ENCODE peak calls at places on chromosomes 12 and 14, in ten cellular contexts. Z is NAMALWA; P is GM23338; Q is HEK293T; T is neural progenitor cell; N is mesendoderm; O is activated gamma-delta T cell treated with Interleukin-2 at 50 U/mL for 16 hours; L is foreskin fibroblast; C is stimulated activated naive B cell treated with anti-CD40 and anti-IgM and Interleukin-4, amounts not matched to agents 10 μg/mL and 1 μg/mL and 100 μg/mL, for 72 hours; B is EL. S is an unnamed sample.

GRCh38 chr12:9868271-9868815 is 811 bp downstream of the CLEC2B start:
- DNase-seq in L (no peak), T (no peak), N (no peak), C (no peak), O (no peak), Q (no peak), P (no peak), B (no peak), Z (peak; percentile 69), S (no peak)

GRCh38 chr12:50276912-50277671 is 6.2 kb downstream of the LIMA1 start:
- DNase-seq in Q (no peak), C (no peak), L (no peak), P (peak; percentile 17), T (no peak), O (no peak), B (no peak), N (no peak), Z (no peak), S (no peak)

GRCh38 chr12:6850796-6851152 is 312 bp downstream of the CDCA3 start:
- DNase-seq in L (no peak), N (no peak), Z (no peak), C (no peak), O (no peak), B (no peak), T (no peak), P (peak; percentile 29), Q (no peak), S (no peak)

GRCh38 chr12:131912526-131913274 is 16.4 kb upstream of the PUS1 start:
- DNase-seq in T (no peak), P (no peak), B (peak; percentile 94), Z (no peak), L (peak; percentile 93), C (no peak), N (peak; percentile 18), Q (no peak), O (no peak), S (peak; percentile 54)

GRCh38 chr12:126247936-126248335 is 1182.7 kb downstream of the AACS start:
- DNase-seq in T (no peak), N (no peak), P (no peak), L (no peak), B (no peak), Z (no peak), C (no peak), Q (no peak), O (no peak), S (no peak)

GRCh38 chr14:91070572-91070971 is 10.1 kb upstream of the RPS6KA5 start:
- DNase-seq in L (no peak), Q (no peak), C (no peak), N (no peak), T (no peak), Z (no peak), O (no peak), P (no peak), B (no peak), S (no peak)

GRCh38 chr14:64861916-64862315 is 17.8 kb downstream of the SPTB start:
- DNase-seq in B (no peak), Z (no peak), O (no peak), C (no peak), Q (no peak), T (peak; percentile 84), N (peak; percentile 71), L (no peak), P (peak; percentile 37), S (no peak)

GRCh38 chr14:65866906-65867305 is 454.4 kb downstream of the FUT8 start:
- DNase-seq in O (no peak), P (no peak), T (no peak), C (no peak), N (no peak), L (peak; percentile 34), B (no peak), Q (no peak), Z (no peak), S (no peak)

GRCh38 chr12:57404966-57405640 is 25.7 kb downstream of the R3HDM2 start:
- DNase-seq in N (no peak), P (no peak), B (no peak), Z (no peak), C (no peak), O (no peak), L (no peak), T (no peak), Q (no peak), S (no peak)

GRCh38 chr14:36655963-36656768 is 5.5 kb upstream of the PAX9 start:
- DNase-seq in N (peak; percentile 87), P (peak; percentile 91), T (peak; percentile 90), L (peak; percentile 23), Z (no peak), B (no peak), C (no peak), Q (no peak), O (no peak), S (peak; percentile 44)

GRCh38 chr14:54435500-54435981 is 5.6 kb downstream of the CNIH1 start:
- DNase-seq in N (peak; percentile 73), O (no peak), C (no peak), B (peak; percentile 83), T (no peak), Z (no peak), Q (no peak), P (no peak), L (peak; percentile 34), S (no peak)

GRCh38 chr12:122399592-122400373 is 22.7 kb downstream of the CLIP1 start:
- DNase-seq in P (peak; percentile 89), B (peak; percentile 84), C (no peak), O (peak; percentile 32), T (peak; percentile 81), N (peak; percentile 97), Q (peak; percentile 72), L (peak; percentile 92), Z (peak; percentile 74), S (peak; percentile 90)

GRCh38 chr12:12133259-12133658 is 62.5 kb downstream of the BCL2L14 start:
- DNase-seq in P (peak; percentile 31), B (no peak), Q (no peak), L (no peak), O (no peak), Z (no peak), T (peak; percentile 20), C (no peak), N (peak; percentile 49), S (no peak)

GRCh38 chr12:3750616-3751015 is 2.3 kb downstream of the CRACR2A start:
- DNase-seq in Z (no peak), B (no peak), N (no peak), Q (no peak), C (no peak), O (no peak), P (no peak), L (no peak), T (no peak), S (no peak)

GRCh38 chr12:46267618-46268348 is 1.1 kb downstream of the SLC38A1 start:
- DNase-seq in Z (peak; percentile 40), L (peak; percentile 73), T (peak; percentile 49), B (peak; percentile 60), N (no peak), O (peak; percentile 24), Q (no peak), P (no peak), C (no peak), S (peak; percentile 59)

GRCh38 chr14:72024043-72024407 is 91.8 kb downstream of the RGS6 start:
- DNase-seq in C (peak; percentile 15), P (peak; percentile 83), Z (peak; percentile 24), N (peak; percentile 74), Q (peak; percentile 53), L (no peak), T (peak; percentile 72), O (peak; percentile 12), B (peak; percentile 34), S (peak; percentile 58)

GRCh38 chr12:40015360-40015759 is 90.5 kb downstream of the SLC2A13 start:
- DNase-seq in L (peak; percentile 21), O (no peak), Z (no peak), T (no peak), B (peak; percentile 6), N (peak; percentile 43), Q (no peak), P (no peak), C (no peak), S (peak; percentile 26)